ENCODE peak calls at places on chromosomes 3 and 15, in ten cellular contexts. Y is heart left ventricle; H is CD4-positive, alpha-beta memory T cell; V is HTR-8/SVneo; Q is neural progenitor cell; J is amniotic stem cell; X is amygdala; C is NCI-H1436 treated with DMSO at 0.1 percent for 48 hours; U is GM20000; T is T-helper 2 cell. P is an unnamed sample.

GRCh38 chr15:90642464-90643300 is 74.5 kb upstream of the BLM start:
- DNase-seq in Y (no peak), H (no peak), V (no peak), Q (no peak), J (no peak), X (no peak), C (no peak), U (peak), T (no peak), P (no peak)

GRCh38 chr15:74375303-74375693 is 7.9 kb upstream of the CYP11A1 start:
- DNase-seq in Y (peak), H (peak), V (peak), Q (peak), J (no peak), X (peak), C (peak), U (peak), T (peak), P (peak)

GRCh38 chr15:77974098-77974414 is 103.5 kb downstream of the TBC1D2B start:
- DNase-seq in Y (peak), H (no peak), V (no peak), Q (no peak), J (no peak), X (no peak), C (no peak), U (no peak), T (no peak), P (no peak)

GRCh38 chr3:52006017-52006819 is 10.5 kb upstream of the RPL29 start:
- DNase-seq in Y (no peak), H (no peak), V (no peak), Q (no peak), J (no peak), X (no peak), C (no peak), U (no peak), T (no peak), P (no peak)

GRCh38 chr15:99749386-99749785 is 16.1 kb upstream of the LYSMD4 start:
- DNase-seq in Y (peak), H (no peak), V (no peak), Q (no peak), J (no peak), X (no peak), C (no peak), U (no peak), T (no peak), P (no peak)

GRCh38 chr15:69403611-69404010 is 10.5 kb upstream of the KIF23 start:
- DNase-seq in Y (no peak), H (no peak), V (peak), Q (no peak), J (peak), X (no peak), C (no peak), U (no peak), T (no peak), P (no peak)

GRCh38 chr3:32577621-32578556 is 7.2 kb upstream of the DYNC1LI1 start:
- DNase-seq in Y (peak), H (no peak), V (no peak), Q (no peak), J (no peak), X (no peak), C (no peak), U (peak), T (no peak), P (no peak)

GRCh38 chr3:10952525-10952924 is 40.0 kb upstream of the SLC6A1 start:
- DNase-seq in Y (no peak), H (no peak), V (no peak), Q (no peak), J (no peak), X (no peak), C (no peak), U (no peak), T (no peak), P (no peak)

GRCh38 chr3:21795152-21795837 is 44.3 kb upstream of the ZNF385D start:
- DNase-seq in Y (peak), H (no peak), V (no peak), Q (no peak), J (no peak), X (no peak), C (no peak), U (no peak), T (no peak), P (no peak)

GRCh38 chr15:99537344-99537743 is 28.4 kb upstream of the MEF2A start:
- DNase-seq in Y (peak), H (no peak), V (no peak), Q (no peak), J (no peak), X (no peak), C (no peak), U (no peak), T (no peak), P (no peak)

GRCh38 chr3:171772427-171773056 is 37.7 kb downstream of the PLD1 start:
- DNase-seq in Y (peak), H (peak), V (peak), Q (peak), J (peak), X (no peak), C (peak), U (peak), T (peak), P (peak)

GRCh38 chr3:54891540-54891897 is 36.3 kb downstream of the LRTM1 start:
- DNase-seq in Y (peak), H (no peak), V (peak), Q (peak), J (peak), X (peak), C (no peak), U (no peak), T (no peak), P (no peak)

GRCh38 chr15:70093481-70094309 is 4.0 kb downstream of the TLE3 start:
- DNase-seq in Y (no peak), H (no peak), V (no peak), Q (no peak), J (no peak), X (no peak), C (no peak), U (peak), T (no peak), P (no peak)